ENCODE peak calls at places on chromosomes 1 and 21, in four cellular contexts. J, E, Q and D are unnamed samples.

GRCh38 chr1:10679521-10680220 is 116.8 kb downstream of the CASZ1 start:
- DNase-seq in E (peak), J (peak), Q (no peak), D (peak)

GRCh38 chr1:168879906-168880734 is 151.1 kb upstream of the DPT start:
- DNase-seq in Q (no peak), J (no peak), E (no peak), D (no peak)

GRCh38 chr1:84509029-84509428 is 2.6 kb upstream of the GNG5 start:
- DNase-seq in J (no peak), Q (no peak), E (no peak), D (no peak)

GRCh38 chr1:47031059-47031458 is 7.6 kb downstream of the CYP4X1 start:
- DNase-seq in J (no peak), Q (no peak), E (no peak), D (no peak)

GRCh38 chr1:156076609-156077429 is 5.4 kb downstream of the MEX3A start:
- DNase-seq in Q (no peak), J (no peak), E (no peak), D (no peak)

GRCh38 chr1:182811975-182812727 is 22.6 kb downstream of the NPL start:
- DNase-seq in E (no peak), J (no peak), Q (no peak), D (no peak)

GRCh38 chr1:20486457-20487235 is 636 bp upstream of the CAMK2N1 start:
- DNase-seq in Q (no peak), E (peak), J (peak), D (peak)

GRCh38 chr1:65254320-65255087 is 54.8 kb upstream of the DNAJC6 start:
- DNase-seq in Q (no peak), J (peak), E (peak), D (peak)

GRCh38 chr1:208243522-208243850 is 698 bp downstream of the PLXNA2 start:
- DNase-seq in J (no peak), E (peak), Q (no peak), D (peak)

GRCh38 chr1:117886101-117886795 is 43.2 kb downstream of the GDAP2 start:
- DNase-seq in J (no peak), E (no peak), Q (no peak), D (no peak)

GRCh38 chr21:46144464-46145070 is 10.8 kb downstream of the FTCD start:
- DNase-seq in E (no peak), Q (no peak), J (no peak), D (no peak)

GRCh38 chr1:164707868-164708331 is 148.9 kb downstream of the PBX1 start:
- DNase-seq in J (no peak), E (no peak), Q (no peak), D (no peak)

GRCh38 chr1:54294846-54295245 is 94.9 kb downstream of the MRPL37 start:
- DNase-seq in E (no peak), Q (no peak), J (no peak), D (no peak)

GRCh38 chr1:185156321-185156853 is 366 bp downstream of the TRMT1L start:
- DNase-seq in E (no peak), Q (no peak), J (no peak), D (no peak)

GRCh38 chr1:53628286-53628955 is 110.5 kb downstream of the GLIS1 start:
- DNase-seq in E (no peak), Q (no peak), J (no peak), D (no peak)

GRCh38 chr1:183635112-183635605 is 424 bp downstream of the ARPC5 start:
- DNase-seq in E (peak), Q (no peak), J (no peak), D (peak)

GRCh38 chr1:35560256-35561225 is 2.9 kb downstream of the NCDN start:
- DNase-seq in E (no peak), Q (no peak), J (no peak), D (no peak)

DNA sequence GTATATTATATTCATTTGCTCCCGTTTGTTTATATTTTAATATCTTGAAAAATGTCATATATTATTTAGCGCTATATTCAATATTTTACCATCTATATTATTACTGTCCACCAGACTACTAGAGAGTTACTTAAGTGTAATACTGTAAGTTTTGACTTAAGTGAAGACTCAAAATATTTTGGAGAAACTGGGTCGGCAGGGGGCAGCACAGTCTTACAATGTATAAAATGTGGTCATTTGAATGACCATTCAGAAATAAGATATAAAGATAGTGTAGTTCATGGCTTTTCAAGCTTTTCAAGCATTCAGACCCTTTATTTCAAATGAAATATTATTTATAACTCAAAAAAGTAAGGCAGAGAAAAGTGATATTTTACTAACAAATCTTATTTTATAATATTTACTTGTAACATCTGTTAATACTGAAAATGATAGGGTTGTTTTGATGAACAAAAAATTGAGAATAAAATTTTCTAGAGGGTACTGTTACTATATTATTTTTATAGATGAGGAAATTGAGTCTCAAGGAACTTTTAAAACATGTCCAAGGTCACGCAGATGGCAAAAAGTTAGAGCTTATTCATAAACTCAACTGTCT is 89.0 kb upstream of the SERTAD4 start:
- DNase-seq in J (peak), E (peak), Q (no peak), D (peak)
- TF ChIP-seq SP1 in J (no peak), E (no peak), Q (no peak), D (no peak)

GRCh38 chr1:59149435-59149834 is 147.5 kb upstream of the FGGY start:
- DNase-seq in Q (no peak), E (no peak), J (no peak), D (no peak)

GRCh38 chr1:59151387-59151761 is 145.5 kb upstream of the FGGY start:
- DNase-seq in Q (no peak), E (no peak), J (no peak), D (no peak)

GRCh38 chr1:59151860-59152259 is 145.0 kb upstream of the FGGY start:
- DNase-seq in E (no peak), Q (no peak), J (no peak), D (no peak)

GRCh38 chr1:59154406-59154805 is 142.5 kb upstream of the FGGY start:
- DNase-seq in E (no peak), J (no peak), Q (no peak), D (no peak)

DNA sequence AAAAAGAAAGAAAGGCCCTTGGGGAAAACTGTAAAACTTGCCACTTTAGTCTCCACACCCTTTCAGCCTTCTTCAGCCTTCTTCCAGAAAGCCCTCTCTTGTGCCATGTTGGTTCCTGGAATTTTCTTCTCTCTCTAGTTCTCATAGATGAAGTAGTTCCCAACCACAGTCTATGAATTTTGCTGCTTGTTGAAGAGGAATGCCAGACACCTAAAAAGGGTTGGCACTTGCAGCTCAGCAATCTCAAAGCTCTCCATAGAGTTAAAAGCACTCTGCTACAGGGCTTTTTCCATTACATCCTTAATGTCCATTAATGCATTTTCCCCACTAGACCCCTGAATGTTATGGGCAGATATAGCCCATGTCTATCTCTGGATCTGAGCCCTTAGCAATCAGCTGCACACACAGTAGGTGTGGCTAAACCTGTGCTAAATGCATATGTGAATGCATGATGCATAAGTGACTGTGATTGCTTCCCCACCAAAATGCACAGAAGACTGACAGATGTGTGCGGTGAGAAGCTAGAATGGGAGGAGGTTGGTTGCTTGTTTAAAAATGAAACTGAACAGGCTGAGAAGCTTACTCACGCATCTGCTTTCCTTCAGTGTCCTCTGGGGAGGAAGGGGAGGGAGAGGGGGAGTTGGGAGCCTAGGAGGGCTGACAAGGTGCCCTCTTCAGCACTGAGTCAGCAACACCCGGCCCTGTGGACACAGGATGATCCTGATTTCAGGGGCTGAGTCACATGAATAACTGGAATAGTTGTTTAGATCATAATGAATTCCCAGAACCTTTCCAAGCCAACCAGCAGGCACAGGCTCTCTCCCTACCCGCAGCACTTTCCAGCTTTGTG is 146.1 kb upstream of the FGGY start:
- DNase-seq in Q (peak), J (peak), E (no peak), D (no peak)
- TF ChIP-seq BHLHE40 in Q (no peak), J (no peak), E (no peak), D (no peak)

GRCh38 chr1:112826217-112826944 is 111.2 kb upstream of the PPM1J start:
- DNase-seq in J (no peak), E (no peak), Q (no peak), D (no peak)
- TF ChIP-seq SP1 in J (no peak), E (no peak), Q (no peak), D (no peak)

GRCh38 chr1:237012361-237012760 is 8.1 kb upstream of the MT1HL1 start:
- DNase-seq in E (no peak), J (no peak), Q (no peak), D (no peak)

GRCh38 chr1:237013608-237014007 is 9.4 kb upstream of the MT1HL1 start:
- DNase-seq in E (no peak), Q (no peak), J (no peak), D (no peak)

GRCh38 chr1:237016626-237017025 is 12.4 kb upstream of the MT1HL1 start:
- DNase-seq in J (no peak), E (no peak), Q (no peak), D (no peak)

GRCh38 chr1:237011432-237011831 is 7.2 kb upstream of the MT1HL1 start:
- DNase-seq in E (no peak), J (no peak), Q (no peak), D (no peak)

GRCh38 chr1:237012789-237013383 is 8.6 kb upstream of the MT1HL1 start:
- DNase-seq in Q (no peak), E (peak), J (peak), D (peak)
- TF ChIP-seq BHLHE40 in Q (no peak), E (peak), J (no peak), D (no peak)

DNA sequence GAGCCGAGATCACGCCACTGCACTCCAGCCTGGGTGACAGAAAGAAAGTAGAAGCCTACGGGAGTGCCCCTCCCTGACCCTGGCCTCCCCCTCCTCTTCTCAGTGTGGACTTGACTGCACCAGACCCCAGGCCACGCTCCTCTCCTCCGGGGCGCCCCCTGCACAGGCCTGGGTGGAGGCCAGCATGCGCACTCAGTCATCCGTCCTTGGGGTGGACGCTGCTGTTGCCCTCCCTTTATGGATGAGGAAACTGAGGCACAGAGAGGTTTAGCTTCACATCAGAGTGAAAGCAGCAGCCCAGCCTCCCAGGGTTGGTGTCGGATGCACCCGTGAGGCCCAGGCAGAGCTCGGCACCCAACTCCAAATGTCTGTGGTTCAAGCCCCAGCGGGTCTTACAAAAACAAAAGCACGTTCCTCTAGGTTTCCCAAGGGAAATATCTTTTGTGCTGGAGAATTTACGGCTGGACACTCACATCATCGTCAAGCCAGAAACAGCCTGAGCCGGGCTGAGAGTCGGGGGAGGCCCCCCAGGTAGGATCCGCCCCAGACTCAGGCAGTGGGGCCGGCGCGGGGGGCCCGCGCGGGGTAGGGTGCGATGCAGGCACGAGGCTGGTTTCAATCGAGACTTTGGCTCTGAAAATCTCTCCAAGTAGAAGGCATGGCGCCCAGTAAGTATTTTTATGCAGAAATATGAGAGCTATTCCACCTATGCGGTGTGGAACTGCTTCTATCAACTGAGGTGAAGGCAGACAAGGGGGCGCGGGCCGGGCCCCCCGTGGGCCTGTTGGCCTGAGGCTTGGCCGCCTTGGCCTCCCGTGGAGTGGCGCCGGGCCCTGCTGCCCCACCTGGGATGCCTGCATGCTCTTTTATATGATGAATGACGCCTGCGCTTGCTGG is 36.6 kb downstream of the MORN1 start:
- DNase-seq in J (no peak), Q (no peak), E (no peak), D (no peak)
- TF ChIP-seq SP1 in J (no peak), Q (no peak), E (no peak), D (no peak)

GRCh38 chr1:78045600-78045849 is 241 bp upstream of the GIPC2 start:
- DNase-seq in Q (no peak), J (no peak), E (no peak), D (no peak)

GRCh38 chr1:78047131-78047530 is 1.4 kb downstream of the GIPC2 start:
- DNase-seq in J (no peak), E (no peak), Q (no peak), D (no peak)

GRCh38 chr1:78043436-78043835 is 2.3 kb upstream of the GIPC2 start:
- DNase-seq in J (no peak), Q (no peak), E (no peak), D (no peak)

GRCh38 chr1:78045850-78046778 is at the start of gene GIPC2:
- DNase-seq in E (no peak), Q (no peak), J (peak), D (no peak)

GRCh38 chr1:78044796-78045599 is 768 bp upstream of the GIPC2 start:
- DNase-seq in J (no peak), Q (no peak), E (no peak), D (no peak)
- TF ChIP-seq BHLHE40 in J (no peak), Q (no peak), E (no peak), D (no peak)

GRCh38 chr1:45928486-45929205 is 125.2 kb downstream of the MAST2 start:
- DNase-seq in J (no peak), Q (no peak), E (no peak), D (no peak)
- TF ChIP-seq SP1 in J (no peak), Q (no peak), E (no peak), D (no peak)

GRCh38 chr1:78303620-78304019 is 187.2 kb upstream of the PTGFR start:
- DNase-seq in Q (no peak), J (no peak), E (no peak), D (no peak)
- TF ChIP-seq BHLHE40 in Q (no peak), J (no peak), E (no peak), D (no peak)

DNA sequence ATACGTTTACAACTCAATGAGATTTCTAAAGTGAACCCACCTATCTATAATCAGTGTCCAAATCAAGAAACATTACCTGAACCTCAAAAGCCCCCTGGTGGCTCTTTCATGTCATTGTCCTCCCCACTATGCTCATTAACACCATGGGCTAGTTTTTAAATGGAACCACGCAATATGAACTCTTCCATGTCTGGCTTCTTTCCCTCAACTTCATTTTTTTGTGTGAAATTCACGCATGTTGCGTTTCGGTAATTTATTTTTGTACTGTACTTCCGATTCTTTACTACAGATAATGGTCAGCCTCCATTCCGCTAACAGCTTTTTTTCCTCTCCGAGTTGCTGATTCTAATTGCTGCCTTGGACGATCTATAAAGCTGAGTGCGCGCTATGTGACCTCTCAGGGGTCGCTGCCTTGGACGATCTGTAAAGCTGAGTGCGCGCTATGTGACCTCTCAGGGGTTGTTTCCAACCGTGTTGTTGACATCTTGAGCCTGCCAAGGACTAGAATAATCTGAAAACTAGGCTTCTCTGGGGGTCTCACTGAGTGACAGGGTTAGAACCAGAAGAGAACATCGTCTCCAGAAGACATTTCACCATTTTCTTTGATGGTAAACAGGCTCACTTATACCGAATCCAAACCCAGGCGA is 1.1 kb upstream of the CACYBP start:
- DNase-seq in Q (peak), E (peak), J (peak), D (peak)
- TF ChIP-seq SP1 in Q (no peak), E (no peak), J (no peak), D (no peak)